ENCODE peak calls at places on chromosomes 12 and 14, in four cellular contexts. F is H1, P is HepG2, Q is K562. A is an unnamed sample.

GRCh38 chr14:100030441-100031153 is 34.6 kb upstream of the EVL start:
- DNase-seq in F (no peak), Q (no peak), P (no peak), A (no peak)

GRCh38 chr12:11743333-11743732 is 93.9 kb downstream of the ETV6 start:
- DNase-seq in P (no peak), Q (no peak), F (no peak), A (no peak)

GRCh38 chr12:43104524-43104923 is 447.5 kb downstream of the ADAMTS20 start:
- DNase-seq in F (no peak), Q (no peak), P (no peak), A (no peak)

GRCh38 chr12:24979971-24980730 is 31.2 kb upstream of the BCAT1 start:
- DNase-seq in F (no peak), Q (no peak), P (peak), A (no peak)

GRCh38 chr12:27796093-27796492 is 16.1 kb upstream of the MANSC4 start:
- DNase-seq in P (no peak), F (no peak), Q (no peak), A (no peak)

GRCh38 chr12:56230449-56231183 is 765 bp downstream of the SLC39A5 start:
- DNase-seq in P (peak), F (no peak), Q (no peak), A (no peak)

GRCh38 chr12:112370868-112371510 is 11.2 kb downstream of the HECTD4 start:
- DNase-seq in P (peak), Q (no peak), F (no peak), A (peak)

GRCh38 chr12:10214131-10214876 is 1.6 kb downstream of the GABARAPL1 start:
- DNase-seq in Q (peak), P (no peak), F (no peak), A (no peak)

GRCh38 chr14:68780358-68781160 is 12.3 kb downstream of the ZFP36L1 start:
- DNase-seq in Q (peak), P (no peak), F (no peak), A (peak)

GRCh38 chr12:123223241-123223668 is 9.7 kb downstream of the MPHOSPH9 start:
- DNase-seq in F (no peak), P (no peak), Q (no peak), A (no peak)

GRCh38 chr12:126588586-126589249 is 1523.5 kb downstream of the AACS start:
- DNase-seq in F (no peak), Q (no peak), P (no peak), A (no peak)

GRCh38 chr12:128806573-128806972 is 17.2 kb downstream of the SLC15A4 start:
- DNase-seq in F (no peak), P (no peak), Q (no peak), A (no peak)

GRCh38 chr12:50690923-50691322 is 73.0 kb upstream of the ATF1 start:
- DNase-seq in Q (no peak), P (peak), F (no peak), A (no peak)

GRCh38 chr12:24903305-24904088 is 45.4 kb downstream of the BCAT1 start:
- DNase-seq in Q (no peak), F (no peak), P (no peak), A (no peak)

GRCh38 chr12:29041621-29042020 is 107.5 kb upstream of the FAR2 start:
- DNase-seq in Q (no peak), F (no peak), P (no peak), A (no peak)

GRCh38 chr14:91325211-91325610 is 80.7 kb upstream of the GPR68 start:
- DNase-seq in Q (no peak), P (no peak), F (no peak), A (no peak)

GRCh38 chr12:110578522-110579238 is 4.4 kb downstream of the PPTC7 start:
- DNase-seq in Q (no peak), P (no peak), F (no peak), A (no peak)

GRCh38 chr14:101980700-101981099 is 16.3 kb downstream of the DYNC1H1 start:
- DNase-seq in P (peak), F (no peak), Q (no peak), A (peak)

GRCh38 chr12:77888611-77889010 is 57.9 kb downstream of the NAV3 start:
- DNase-seq in P (peak), Q (no peak), F (no peak), A (no peak)

GRCh38 chr12:104137175-104137901 is 672 bp downstream of the NFYB start:
- DNase-seq in F (no peak), P (peak), Q (peak), A (peak)

GRCh38 chr12:12999276-12999958 is 648 bp downstream of the HEBP1 start:
- DNase-seq in F (no peak), P (peak), Q (peak), A (no peak)

GRCh38 chr12:57461326-57461903 is 1.8 kb downstream of the GLI1 start:
- DNase-seq in Q (peak), F (no peak), P (no peak), A (peak)

GRCh38 chr12:116160196-116160595 is 117.3 kb downstream of the MED13L start:
- DNase-seq in P (no peak), F (no peak), Q (no peak), A (no peak)

GRCh38 chr12:94553130-94553519 is 93.5 kb upstream of the CEP83 start:
- DNase-seq in P (no peak), Q (no peak), F (no peak), A (no peak)

GRCh38 chr12:64894827-64895475 is 70.5 kb downstream of the TBC1D30 start:
- DNase-seq in P (no peak), F (no peak), Q (no peak), A (peak)

GRCh38 chr14:38110258-38110657 is 97.4 kb upstream of the SSTR1 start:
- DNase-seq in F (no peak), P (no peak), Q (no peak), A (no peak)

GRCh38 chr14:73630009-73630780 is 14.6 kb upstream of the DNAL1 start:
- DNase-seq in P (no peak), Q (peak), F (no peak), A (peak)

DNA sequence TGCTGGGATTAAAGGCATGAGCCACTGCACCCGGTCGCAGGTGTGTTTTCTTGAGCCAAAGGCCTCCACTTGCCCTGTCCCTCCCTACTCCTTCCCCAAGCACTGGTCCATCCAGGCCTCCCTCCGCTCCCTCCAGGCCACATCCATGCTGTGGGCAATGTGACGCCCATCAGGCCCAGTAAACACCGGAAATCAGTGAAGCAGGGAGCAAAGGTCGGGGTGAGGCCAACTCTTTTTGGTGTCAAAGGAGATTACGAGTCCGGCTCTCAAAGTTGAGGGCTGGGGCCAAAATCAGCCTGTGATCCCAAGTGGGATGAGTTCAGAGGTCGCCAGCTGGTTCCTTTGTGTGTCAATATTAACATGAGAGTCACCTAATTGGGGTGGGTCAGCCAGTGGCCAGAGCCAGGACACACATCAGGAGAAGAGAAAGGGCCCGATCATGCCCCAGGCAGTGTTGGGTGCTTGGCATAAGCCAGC is 195.7 kb downstream of the RBM19 start:
- DNase-seq in F (no peak), Q (no peak), P (peak), A (no peak)
- TF ChIP-seq JUND in F (no peak), Q (no peak), P (peak), A (no peak)

GRCh38 chr12:132185698-132186097 is 41.4 kb downstream of the NOC4L start:
- DNase-seq in F (no peak), Q (no peak), P (no peak), A (no peak)
- TF ChIP-seq JUND in F (no peak), Q (no peak), P (no peak), A (no peak)

GRCh38 chr14:88879016-88879415 is 54.6 kb downstream of the TTC8 start:
- DNase-seq in Q (no peak), P (no peak), F (no peak), A (no peak)
- TF ChIP-seq JUND in Q (no peak), P (no peak), F (no peak), A (no peak)

DNA sequence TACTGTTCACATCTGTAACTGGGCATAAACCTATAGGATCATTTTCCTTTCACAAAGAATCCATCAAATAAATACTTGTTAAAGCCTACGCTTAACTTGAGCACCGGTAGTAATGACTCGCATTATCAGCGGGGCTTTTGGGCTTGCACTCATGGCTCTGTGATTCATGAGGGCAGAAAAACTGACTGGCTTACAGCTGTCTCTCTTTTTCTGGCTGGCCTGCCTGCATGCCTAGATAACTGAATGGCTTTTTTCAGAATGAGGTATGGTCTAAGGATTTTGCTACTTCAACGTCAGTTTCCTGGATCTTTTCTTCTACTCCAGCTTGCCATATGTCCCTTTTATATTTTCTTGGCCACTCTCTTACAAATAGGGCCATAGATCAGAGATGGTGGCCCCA is 531.1 kb downstream of the NRXN3 start:
- DNase-seq in P (no peak), Q (no peak), F (no peak), A (no peak)
- TF ChIP-seq JUND in P (no peak), Q (no peak), F (no peak), A (no peak)

GRCh38 chr12:131434208-131435125 is 276.4 kb upstream of the SFSWAP start:
- DNase-seq in P (no peak), F (no peak), Q (peak), A (no peak)
- TF ChIP-seq JUND in P (no peak), F (no peak), Q (peak), A (no peak)

DNA sequence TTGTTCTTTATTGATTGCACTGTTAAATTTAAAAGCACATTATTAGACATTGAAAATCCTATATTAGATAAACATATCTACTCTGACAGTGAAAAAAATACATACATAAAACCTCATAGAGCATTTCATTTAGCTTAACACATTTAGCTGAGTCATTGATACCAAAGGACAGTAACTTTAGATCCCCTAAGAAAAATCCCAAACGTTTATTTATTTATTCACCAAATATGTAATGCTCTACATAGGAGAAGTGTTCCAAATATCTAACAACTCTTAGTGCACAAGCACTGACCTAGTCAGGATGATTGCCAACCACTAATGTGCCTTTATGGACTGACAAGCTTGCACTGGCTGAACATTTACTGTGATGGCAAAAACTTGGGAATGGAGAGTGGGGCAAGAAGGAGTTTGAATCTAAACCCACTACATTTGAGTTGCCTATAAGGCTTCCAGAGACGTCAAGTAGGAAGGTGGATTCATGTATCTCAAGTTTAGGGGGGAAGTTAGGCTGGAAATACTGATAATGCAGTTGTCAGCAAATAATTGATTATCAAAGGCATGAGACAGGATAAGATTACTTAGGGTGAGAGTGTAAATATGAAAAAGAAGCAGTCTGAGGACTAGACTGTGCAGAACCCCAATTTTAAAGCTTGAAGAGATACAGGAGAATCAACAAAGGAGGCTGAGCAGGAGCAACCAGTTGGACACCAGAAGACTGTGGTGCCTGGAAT is 156.4 kb downstream of the PLCZ1 start:
- DNase-seq in Q (no peak), F (no peak), P (no peak), A (no peak)
- TF ChIP-seq JUND in Q (no peak), F (no peak), P (no peak), A (no peak)

GRCh38 chr14:104844306-104845032 is 20.6 kb upstream of the CEP170B start:
- DNase-seq in P (no peak), F (no peak), Q (no peak), A (no peak)

GRCh38 chr14:104841730-104842129 is 23.3 kb upstream of the CEP170B start:
- DNase-seq in P (no peak), Q (no peak), F (no peak), A (no peak)

GRCh38 chr14:104845033-104845666 is 19.9 kb upstream of the CEP170B start:
- DNase-seq in P (no peak), Q (no peak), F (no peak), A (no peak)

GRCh38 chr14:104843442-104844305 is 21.4 kb upstream of the CEP170B start:
- DNase-seq in F (no peak), Q (no peak), P (no peak), A (peak)

DNA sequence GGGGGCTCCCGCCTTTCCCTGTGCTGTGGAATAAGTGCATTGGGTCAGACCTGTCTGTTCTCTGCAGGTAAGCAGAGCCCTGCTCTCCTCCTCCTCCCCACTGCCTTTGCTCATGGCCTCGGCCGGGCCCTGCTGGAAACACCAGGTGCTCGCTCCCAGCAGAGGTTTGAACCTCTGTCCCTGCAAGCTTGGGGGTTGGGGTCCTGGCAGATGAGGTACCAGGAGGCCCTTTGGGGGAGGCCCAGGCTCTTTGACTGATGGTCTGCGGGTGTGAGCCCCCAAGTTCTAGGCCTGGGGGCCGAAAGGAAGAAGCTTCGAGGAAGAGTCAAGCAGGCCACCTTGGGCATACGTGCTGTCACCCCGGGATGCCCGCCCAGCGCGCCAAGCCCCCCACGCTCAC is 22.1 kb upstream of the CEP170B start:
- DNase-seq in P (no peak), F (no peak), Q (no peak), A (no peak)
- TF ChIP-seq JUND in P (no peak), F (no peak), Q (no peak), A (no peak)

DNA sequence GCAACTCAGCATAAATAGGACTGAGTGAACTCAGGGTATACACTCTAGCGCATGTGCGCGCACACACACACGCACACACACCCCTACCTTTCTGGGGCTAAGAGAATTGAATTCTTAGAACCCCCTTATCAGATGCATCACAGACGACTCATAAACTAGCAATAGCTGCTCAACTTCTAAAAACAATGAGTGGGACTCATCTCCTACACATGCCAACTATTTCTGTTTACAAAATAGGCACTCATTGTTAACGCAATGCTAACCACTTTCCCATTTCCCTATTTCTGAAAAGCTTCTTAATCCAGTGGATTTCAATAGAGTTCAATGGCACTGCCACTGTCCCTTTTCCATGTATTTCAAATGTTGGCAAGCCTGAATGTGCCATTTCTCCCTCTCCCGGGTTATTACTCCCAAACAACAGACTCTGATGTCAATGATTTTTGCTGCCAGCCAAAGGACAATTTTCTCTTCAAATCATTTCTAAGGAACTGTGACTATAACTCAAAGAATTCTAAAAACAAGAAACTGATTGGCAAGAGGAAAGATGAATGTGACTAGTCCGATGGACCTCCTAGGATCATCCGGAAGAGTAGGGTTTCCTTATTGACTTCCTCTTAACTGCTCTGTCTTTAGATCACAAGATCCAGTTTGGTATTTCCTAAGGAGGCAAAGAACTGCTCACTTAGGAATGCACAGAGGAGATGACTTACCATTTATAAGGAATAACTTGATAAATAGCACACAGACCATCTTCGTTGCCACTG is 48.8 kb downstream of the SLC38A1 start:
- DNase-seq in F (no peak), P (peak), Q (peak), A (no peak)
- TF ChIP-seq JUND in F (no peak), P (no peak), Q (peak), A (no peak)

GRCh38 chr12:55058082-55058481 is 38.3 kb downstream of the NEUROD4 start:
- DNase-seq in Q (no peak), F (no peak), P (no peak), A (no peak)

GRCh38 chr12:55060470-55060869 is 40.7 kb downstream of the NEUROD4 start:
- DNase-seq in Q (peak), F (no peak), P (no peak), A (no peak)

GRCh38 chr12:55058776-55059175 is 39.0 kb downstream of the NEUROD4 start:
- DNase-seq in F (no peak), P (no peak), Q (no peak), A (no peak)

GRCh38 chr12:55060970-55061543 is 41.3 kb downstream of the NEUROD4 start:
- DNase-seq in P (no peak), F (no peak), Q (no peak), A (no peak)

GRCh38 chr12:55057466-55057865 is 37.7 kb downstream of the NEUROD4 start:
- DNase-seq in Q (no peak), P (no peak), F (no peak), A (no peak)
- TF ChIP-seq JUND in Q (no peak), P (no peak), F (no peak), A (no peak)

A was measured in T47D.